ENCODE peak calls at places on chromosomes 13 and 19, in nine cellular contexts. One of them, this sample, is unnamed.

GRCh38 chr19:35120898-35121297 is 5.3 kb downstream of the FXYD3 start:
- DNase-seq in cardiac fibroblast: peak; percentile 28
- DNase-seq in epithelial cell of esophagus: no peak
- DNase-seq in right lobe of liver: no peak
- DNase-seq in thoracic aorta: no peak
- DNase-seq in heart left ventricle: no peak
- DNase-seq in tibial nerve: no peak
- DNase-seq in lower lobe of right lung: no peak
- DNase-seq in neural progenitor cell: no peak
- DNase-seq in this sample: peak; percentile 80

GRCh38 chr19:41548954-41549688 is 26.8 kb upstream of the CEACAM21 start:
- DNase-seq in thoracic aorta: no peak
- DNase-seq in tibial nerve: no peak
- DNase-seq in neural progenitor cell: peak; percentile 48
- DNase-seq in right lobe of liver: no peak
- DNase-seq in cardiac fibroblast: no peak
- DNase-seq in epithelial cell of esophagus: no peak
- DNase-seq in lower lobe of right lung: no peak
- DNase-seq in heart left ventricle: no peak
- DNase-seq in this sample: no peak

GRCh38 chr13:23323946-23324709 is 109.4 kb downstream of the SACS start:
- DNase-seq in neural progenitor cell: peak; percentile 20
- DNase-seq in thoracic aorta: no peak
- DNase-seq in lower lobe of right lung: no peak
- DNase-seq in tibial nerve: no peak
- DNase-seq in heart left ventricle: no peak
- DNase-seq in cardiac fibroblast: peak; percentile 66
- DNase-seq in epithelial cell of esophagus: peak; percentile 33
- DNase-seq in right lobe of liver: no peak
- DNase-seq in this sample: no peak

GRCh38 chr13:102367836-102368235 is 34.0 kb downstream of the FGF14 start:
- DNase-seq in lower lobe of right lung: no peak
- DNase-seq in neural progenitor cell: no peak
- DNase-seq in heart left ventricle: no peak
- DNase-seq in right lobe of liver: no peak
- DNase-seq in epithelial cell of esophagus: no peak
- DNase-seq in thoracic aorta: no peak
- DNase-seq in tibial nerve: no peak
- DNase-seq in cardiac fibroblast: no peak
- DNase-seq in this sample: no peak

GRCh38 chr13:32676242-32676641 is 90.0 kb downstream of the PDS5B start:
- DNase-seq in neural progenitor cell: no peak
- DNase-seq in heart left ventricle: no peak
- DNase-seq in right lobe of liver: no peak
- DNase-seq in lower lobe of right lung: no peak
- DNase-seq in epithelial cell of esophagus: no peak
- DNase-seq in tibial nerve: no peak
- DNase-seq in thoracic aorta: no peak
- DNase-seq in cardiac fibroblast: peak; percentile 60
- DNase-seq in this sample: no peak

GRCh38 chr13:97262058-97262457 is 39.9 kb downstream of the MBNL2 start:
- DNase-seq in right lobe of liver: no peak
- DNase-seq in heart left ventricle: no peak
- DNase-seq in neural progenitor cell: no peak
- DNase-seq in lower lobe of right lung: no peak
- DNase-seq in epithelial cell of esophagus: no peak
- DNase-seq in tibial nerve: no peak
- DNase-seq in cardiac fibroblast: no peak
- DNase-seq in thoracic aorta: no peak
- DNase-seq in this sample: no peak

GRCh38 chr19:41895745-41896580 is 13.0 kb downstream of the ARHGEF1 start:
- DNase-seq in lower lobe of right lung: no peak
- DNase-seq in thoracic aorta: no peak
- DNase-seq in tibial nerve: no peak
- DNase-seq in right lobe of liver: no peak
- DNase-seq in cardiac fibroblast: no peak
- DNase-seq in epithelial cell of esophagus: no peak
- DNase-seq in heart left ventricle: no peak
- DNase-seq in neural progenitor cell: peak; percentile 22
- DNase-seq in this sample: no peak

GRCh38 chr19:57441979-57442752 is 7.0 kb downstream of the ZNF749 start:
- DNase-seq in tibial nerve: no peak
- DNase-seq in thoracic aorta: no peak
- DNase-seq in cardiac fibroblast: no peak
- DNase-seq in heart left ventricle: no peak
- DNase-seq in neural progenitor cell: no peak
- DNase-seq in right lobe of liver: no peak
- DNase-seq in epithelial cell of esophagus: no peak
- DNase-seq in lower lobe of right lung: no peak
- DNase-seq in this sample: no peak

GRCh38 chr19:38033658-38034150 is 126.7 kb downstream of the SIPA1L3 start:
- DNase-seq in heart left ventricle: no peak
- DNase-seq in tibial nerve: no peak
- DNase-seq in epithelial cell of esophagus: no peak
- DNase-seq in cardiac fibroblast: peak; percentile 27
- DNase-seq in lower lobe of right lung: no peak
- DNase-seq in thoracic aorta: no peak
- DNase-seq in right lobe of liver: no peak
- DNase-seq in neural progenitor cell: peak; percentile 57
- DNase-seq in this sample: no peak

GRCh38 chr19:40225440-40226305 is 816 bp downstream of the CCNP start:
- DNase-seq in right lobe of liver: no peak
- DNase-seq in epithelial cell of esophagus: no peak
- DNase-seq in neural progenitor cell: no peak
- DNase-seq in thoracic aorta: no peak
- DNase-seq in heart left ventricle: no peak
- DNase-seq in cardiac fibroblast: peak; percentile 52
- DNase-seq in tibial nerve: no peak
- DNase-seq in lower lobe of right lung: no peak
- DNase-seq in this sample: no peak

GRCh38 chr19:1084024-1084868 is 10.9 kb downstream of the POLR2E start:
- DNase-seq in right lobe of liver: no peak
- DNase-seq in tibial nerve: no peak
- DNase-seq in cardiac fibroblast: no peak
- DNase-seq in epithelial cell of esophagus: no peak
- DNase-seq in lower lobe of right lung: no peak
- DNase-seq in thoracic aorta: no peak
- DNase-seq in neural progenitor cell: no peak
- DNase-seq in heart left ventricle: no peak
- DNase-seq in this sample: no peak

GRCh38 chr19:44608391-44608821 is 5.0 kb upstream of the IGSF23 start:
- DNase-seq in thoracic aorta: no peak
- DNase-seq in neural progenitor cell: no peak
- DNase-seq in cardiac fibroblast: peak; percentile 60
- DNase-seq in epithelial cell of esophagus: peak; percentile 70
- DNase-seq in heart left ventricle: no peak
- DNase-seq in right lobe of liver: no peak
- DNase-seq in lower lobe of right lung: no peak
- DNase-seq in tibial nerve: no peak
- DNase-seq in this sample: peak; percentile 68

GRCh38 chr13:51659276-51660127 is 75.2 kb downstream of the WDFY2 start:
- DNase-seq in thoracic aorta: no peak
- DNase-seq in neural progenitor cell: no peak
- DNase-seq in lower lobe of right lung: no peak
- DNase-seq in epithelial cell of esophagus: no peak
- DNase-seq in heart left ventricle: no peak
- DNase-seq in tibial nerve: no peak
- DNase-seq in right lobe of liver: no peak
- DNase-seq in cardiac fibroblast: peak; percentile 54
- DNase-seq in this sample: no peak

GRCh38 chr13:44504146-44504545 is 72.0 kb downstream of the TSC22D1 start:
- DNase-seq in right lobe of liver: no peak
- DNase-seq in epithelial cell of esophagus: no peak
- DNase-seq in heart left ventricle: no peak
- DNase-seq in tibial nerve: no peak
- DNase-seq in neural progenitor cell: no peak
- DNase-seq in cardiac fibroblast: no peak
- DNase-seq in thoracic aorta: no peak
- DNase-seq in lower lobe of right lung: no peak
- DNase-seq in this sample: no peak

GRCh38 chr13:44506251-44506650 is 69.9 kb downstream of the TSC22D1 start:
- DNase-seq in heart left ventricle: no peak
- DNase-seq in neural progenitor cell: no peak
- DNase-seq in right lobe of liver: no peak
- DNase-seq in epithelial cell of esophagus: no peak
- DNase-seq in tibial nerve: no peak
- DNase-seq in cardiac fibroblast: no peak
- DNase-seq in lower lobe of right lung: no peak
- DNase-seq in thoracic aorta: no peak
- DNase-seq in this sample: no peak

GRCh38 chr13:44506719-44507118 is 69.4 kb downstream of the TSC22D1 start:
- DNase-seq in epithelial cell of esophagus: no peak
- DNase-seq in thoracic aorta: no peak
- DNase-seq in right lobe of liver: no peak
- DNase-seq in neural progenitor cell: no peak
- DNase-seq in lower lobe of right lung: no peak
- DNase-seq in heart left ventricle: no peak
- DNase-seq in cardiac fibroblast: no peak
- DNase-seq in tibial nerve: no peak
- DNase-seq in this sample: no peak

GRCh38 chr13:44507639-44508038 is 68.5 kb downstream of the TSC22D1 start:
- DNase-seq in thoracic aorta: no peak
- DNase-seq in heart left ventricle: no peak
- DNase-seq in epithelial cell of esophagus: no peak
- DNase-seq in right lobe of liver: no peak
- DNase-seq in neural progenitor cell: no peak
- DNase-seq in cardiac fibroblast: no peak
- DNase-seq in tibial nerve: no peak
- DNase-seq in lower lobe of right lung: no peak
- DNase-seq in this sample: no peak

DNA sequence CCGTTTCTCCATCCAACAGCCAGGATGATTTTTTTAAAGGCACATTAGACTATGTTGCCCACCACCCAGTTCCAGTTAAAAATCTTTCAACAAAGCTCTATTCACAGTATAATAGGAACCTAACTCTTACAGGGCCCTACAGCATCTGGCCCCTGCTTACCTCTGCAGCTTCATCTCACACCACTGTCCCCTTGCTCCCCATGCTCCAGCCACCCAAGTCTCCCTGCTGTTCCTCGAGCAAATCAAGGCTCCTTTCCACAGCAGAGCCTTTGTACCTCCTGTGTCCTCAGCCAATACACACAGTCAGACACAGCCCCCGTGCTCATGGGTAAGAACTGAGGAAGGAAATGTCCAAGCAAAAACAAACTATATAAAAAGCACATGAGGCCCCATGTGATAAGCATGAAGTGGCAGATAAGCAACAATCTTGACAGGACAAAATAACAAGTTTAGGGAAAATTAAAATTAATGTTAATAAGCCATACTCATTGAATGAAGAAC is 67.5 kb downstream of the TSC22D1 start:
- DNase-seq in tibial nerve: no peak
- DNase-seq in neural progenitor cell: no peak
- DNase-seq in thoracic aorta: no peak
- DNase-seq in epithelial cell of esophagus: no peak
- DNase-seq in heart left ventricle: no peak
- DNase-seq in right lobe of liver: no peak
- DNase-seq in cardiac fibroblast: no peak
- DNase-seq in lower lobe of right lung: no peak
- DNase-seq in this sample: no peak
- TF ChIP-seq CTCF in tibial nerve: no peak
- TF ChIP-seq CTCF in neural progenitor cell: no peak
- TF ChIP-seq CTCF in thoracic aorta: no peak
- TF ChIP-seq CTCF in epithelial cell of esophagus: no peak
- TF ChIP-seq CTCF in heart left ventricle: no peak
- TF ChIP-seq CTCF in right lobe of liver: no peak
- TF ChIP-seq CTCF in cardiac fibroblast: no peak
- TF ChIP-seq CTCF in lower lobe of right lung: no peak
- TF ChIP-seq CTCF in this sample: no peak

GRCh38 chr13:52707375-52707774 is 32.2 kb downstream of the CNMD start:
- DNase-seq in thoracic aorta: no peak
- DNase-seq in right lobe of liver: no peak
- DNase-seq in lower lobe of right lung: no peak
- DNase-seq in tibial nerve: no peak
- DNase-seq in heart left ventricle: no peak
- DNase-seq in epithelial cell of esophagus: no peak
- DNase-seq in cardiac fibroblast: no peak
- DNase-seq in neural progenitor cell: no peak
- DNase-seq in this sample: no peak
- TF ChIP-seq CTCF in thoracic aorta: no peak
- TF ChIP-seq CTCF in right lobe of liver: no peak
- TF ChIP-seq CTCF in lower lobe of right lung: no peak
- TF ChIP-seq CTCF in tibial nerve: no peak
- TF ChIP-seq CTCF in heart left ventricle: no peak
- TF ChIP-seq CTCF in epithelial cell of esophagus: no peak
- TF ChIP-seq CTCF in cardiac fibroblast: no peak
- TF ChIP-seq CTCF in neural progenitor cell: no peak
- TF ChIP-seq CTCF in this sample: no peak

DNA sequence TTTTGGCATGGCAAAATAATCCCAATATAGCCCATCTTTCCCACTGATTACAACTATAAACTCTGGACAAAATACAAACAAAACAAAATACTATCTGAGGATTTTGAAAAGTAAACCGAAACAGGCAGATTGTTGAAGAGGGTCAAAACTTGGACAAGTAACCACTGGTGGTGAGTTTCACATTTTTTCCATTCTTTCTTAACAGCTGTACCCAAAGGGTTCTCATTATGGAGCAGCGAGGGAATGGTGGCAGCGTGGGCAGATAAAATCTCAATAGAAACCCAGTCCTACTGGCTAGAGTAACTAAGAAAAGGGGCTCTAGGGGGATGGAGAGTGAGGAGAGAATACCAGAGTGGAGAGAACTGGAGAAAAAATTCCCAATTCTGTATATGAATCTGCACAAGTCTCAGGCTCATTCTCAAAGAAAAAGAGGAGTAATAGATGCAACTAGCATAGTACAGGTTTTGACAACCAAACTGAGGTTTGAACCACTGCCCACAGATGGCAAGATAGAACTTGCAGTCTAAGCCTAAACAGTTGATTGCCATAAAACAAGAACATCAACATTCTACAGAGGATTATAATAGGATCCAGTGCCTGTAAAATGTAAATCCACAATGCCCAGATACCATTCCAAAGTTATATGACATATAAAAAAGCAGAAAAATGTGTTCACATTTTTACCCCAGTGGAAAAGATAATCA is 284.5 kb downstream of the KCNRG start:
- DNase-seq in tibial nerve: no peak
- DNase-seq in epithelial cell of esophagus: peak; percentile 87
- DNase-seq in thoracic aorta: no peak
- DNase-seq in lower lobe of right lung: no peak
- DNase-seq in cardiac fibroblast: no peak
- DNase-seq in heart left ventricle: no peak
- DNase-seq in neural progenitor cell: no peak
- DNase-seq in right lobe of liver: no peak
- DNase-seq in this sample: no peak
- TF ChIP-seq CTCF in tibial nerve: no peak
- TF ChIP-seq CTCF in epithelial cell of esophagus: no peak
- TF ChIP-seq CTCF in thoracic aorta: no peak
- TF ChIP-seq CTCF in lower lobe of right lung: no peak
- TF ChIP-seq CTCF in cardiac fibroblast: no peak
- TF ChIP-seq CTCF in heart left ventricle: no peak
- TF ChIP-seq CTCF in neural progenitor cell: no peak
- TF ChIP-seq CTCF in right lobe of liver: no peak
- TF ChIP-seq CTCF in this sample: no peak

DNA sequence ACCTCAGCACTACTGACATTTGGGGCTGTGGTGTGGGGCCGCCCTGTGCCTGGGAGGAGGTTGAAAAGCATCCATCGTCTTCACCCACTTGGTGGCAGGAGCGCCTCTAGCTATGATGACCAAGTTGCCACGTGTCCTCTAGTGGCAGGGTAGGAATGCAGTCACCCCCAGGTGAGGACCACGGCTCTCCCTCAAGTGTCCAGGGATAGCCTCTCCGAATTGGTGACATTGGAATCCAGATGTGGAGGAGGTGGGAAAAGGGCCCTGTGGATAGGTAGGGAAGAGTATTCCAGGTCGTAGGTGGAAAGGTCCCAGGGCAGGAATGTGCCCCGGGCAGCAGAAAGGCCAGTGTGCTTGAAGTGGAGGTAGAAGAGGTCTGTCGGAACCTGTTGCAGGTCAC is 37.6 kb downstream of the ARHGEF18 start:
- DNase-seq in thoracic aorta: no peak
- DNase-seq in neural progenitor cell: no peak
- DNase-seq in heart left ventricle: no peak
- DNase-seq in epithelial cell of esophagus: peak; percentile 30
- DNase-seq in right lobe of liver: no peak
- DNase-seq in lower lobe of right lung: peak; percentile 44
- DNase-seq in tibial nerve: no peak
- DNase-seq in cardiac fibroblast: no peak
- DNase-seq in this sample: peak; percentile 53
- TF ChIP-seq CTCF in thoracic aorta: no peak
- TF ChIP-seq CTCF in neural progenitor cell: no peak
- TF ChIP-seq CTCF in heart left ventricle: no peak
- TF ChIP-seq CTCF in epithelial cell of esophagus: peak; percentile 23
- TF ChIP-seq CTCF in right lobe of liver: no peak
- TF ChIP-seq CTCF in lower lobe of right lung: no peak
- TF ChIP-seq CTCF in tibial nerve: no peak
- TF ChIP-seq CTCF in cardiac fibroblast: no peak
- TF ChIP-seq CTCF in this sample: peak; percentile 6

This sample was measured in MCF 10A.